ENCODE peak calls at places on chromosomes 2 and 18, in four cellular contexts. C is stimulated activated CD4-positive, alpha-beta T cell treated with anti-CD3 and anti-CD28 coated beads, Interleukin-1b, Interleukin-23, amount 100 ng/mL, for 48 hours; S is effector memory CD8-positive, alpha-beta T cell; U is Caki2. F is an unnamed sample.
A peak's percentile ranks its signal among the peaks of the same experiment; 100 is the strongest.

GRCh38 chr18:3653263-3653858 is 203.4 kb downstream of the TGIF1 start:
- DNase-seq in C (no peak), U (peak; percentile 59), S (no peak), F (no peak)

GRCh38 chr2:169303579-169304285 is 58.6 kb downstream of the LRP2 start:
- DNase-seq in S (no peak), C (no peak), U (no peak), F (no peak)

GRCh38 chr2:25341031-25341727 is 546 bp downstream of the DNMT3A start:
- DNase-seq in S (no peak), C (no peak), U (no peak), F (no peak)

GRCh38 chr18:62384610-62385097 is 59.5 kb downstream of the TNFRSF11A start:
- DNase-seq in C (no peak), U (no peak), S (no peak), F (no peak)

GRCh38 chr18:9513971-9514512 is 38.7 kb downstream of the RALBP1 start:
- DNase-seq in U (no peak), S (no peak), C (no peak), F (no peak)

GRCh38 chr2:8452979-8453903 is 228.6 kb upstream of the ID2 start:
- DNase-seq in S (no peak), U (no peak), C (no peak), F (no peak)

GRCh38 chr2:136230471-136230870 is 112.5 kb upstream of the CXCR4 start:
- DNase-seq in C (no peak), S (no peak), U (no peak), F (no peak)

GRCh38 chr2:19776941-19777514 is 124.8 kb downstream of the TTC32 start:
- DNase-seq in C (no peak), S (no peak), U (no peak), F (no peak)

GRCh38 chr2:112160591-112161250 is 22.5 kb downstream of the FBLN7 start:
- DNase-seq in S (no peak), U (no peak), C (no peak), F (no peak)

GRCh38 chr2:223688094-223688835 is 86.1 kb upstream of the SCG2 start:
- DNase-seq in C (no peak), S (no peak), U (no peak), F (no peak)

GRCh38 chr2:96265349-96265839 is 403 bp downstream of the TMEM127 start:
- DNase-seq in C (no peak), U (no peak), S (peak; percentile 24), F (no peak)

GRCh38 chr18:29488617-29489016 is 1311.7 kb upstream of the CDH2 start:
- DNase-seq in C (no peak), U (no peak), S (no peak), F (no peak)

GRCh38 chr2:219344756-219345458 is 12.4 kb upstream of the RESP18 start:
- DNase-seq in S (no peak), U (peak; percentile 35), C (no peak), F (peak; percentile 59)

GRCh38 chr18:5297582-5297981 is 2.1 kb upstream of the ZBTB14 start:
- DNase-seq in C (no peak), S (no peak), U (no peak), F (no peak)

GRCh38 chr2:45083175-45083574 is 73.9 kb upstream of the SIX2 start:
- DNase-seq in U (no peak), S (no peak), C (no peak), F (no peak)

GRCh38 chr2:86818114-86818801 is 27.5 kb upstream of the CD8A start:
- DNase-seq in C (no peak), S (no peak), U (no peak), F (no peak)

GRCh38 chr2:53167227-53167626 is 600.4 kb upstream of the CHAC2 start:
- DNase-seq in S (no peak), C (no peak), U (no peak), F (no peak)

GRCh38 chr2:85110991-85111560 is 22.1 kb upstream of the TCF7L1 start:
- DNase-seq in S (no peak), C (no peak), U (no peak), F (no peak)

GRCh38 chr18:7090771-7091170 is 26.8 kb downstream of the LAMA1 start:
- DNase-seq in U (no peak), C (no peak), S (no peak), F (no peak)

GRCh38 chr2:55875434-55876135 is 48.0 kb downstream of the EFEMP1 start:
- DNase-seq in U (no peak), C (no peak), S (no peak), F (no peak)

GRCh38 chr2:45771251-45771650 is 119.8 kb downstream of the PRKCE start:
- DNase-seq in S (no peak), C (no peak), U (no peak), F (no peak)

GRCh38 chr2:190598621-190599020 is 50.3 kb upstream of the NAB1 start:
- DNase-seq in S (no peak), U (no peak), C (no peak), F (no peak)

GRCh38 chr2:44850016-44850415 is 91.5 kb upstream of the SIX3 start:
- DNase-seq in U (no peak), C (no peak), S (no peak), F (no peak)

GRCh38 chr18:72871091-72871490 is 3.3 kb upstream of the NETO1 start:
- DNase-seq in C (no peak), S (no peak), U (peak; percentile 58), F (no peak)

GRCh38 chr18:69727912-69728572 is 219.6 kb downstream of the CD226 start:
- DNase-seq in S (no peak), C (no peak), U (no peak), F (no peak)

GRCh38 chr18:3095921-3096320 is 83.0 kb upstream of the LPIN2 start:
- DNase-seq in U (no peak), C (no peak), S (no peak), F (no peak)

GRCh38 chr2:160210599-160211138 is 10.6 kb upstream of the ITGB6 start:
- DNase-seq in C (peak; percentile 78), S (peak; percentile 67), U (peak; percentile 74), F (peak; percentile 92)

GRCh38 chr2:1521191-1521877 is 108.1 kb downstream of the TPO start:
- DNase-seq in C (no peak), S (no peak), U (no peak), F (no peak)

GRCh38 chr2:223055836-223056235 is 3.8 kb downstream of the KCNE4 start:
- DNase-seq in U (no peak), C (no peak), S (no peak), F (no peak)

GRCh38 chr2:236264256-236264655 is at the start of gene ASB18:
- DNase-seq in U (no peak), S (no peak), C (no peak), F (no peak)

GRCh38 chr2:24334245-24334633 is 26.1 kb downstream of the ITSN2 start:
- DNase-seq in C (no peak), S (no peak), U (no peak), F (no peak)

GRCh38 chr18:682833-683232 is 25.4 kb downstream of the TYMS start:
- DNase-seq in U (no peak), S (no peak), C (no peak), F (no peak)

GRCh38 chr2:240822280-240822847 is 2.3 kb upstream of the KIF1A start:
- DNase-seq in U (no peak), C (no peak), S (no peak), F (no peak)

GRCh38 chr18:55343396-55344073 is 244.5 kb downstream of the TCF4 start:
- DNase-seq in U (no peak), S (no peak), C (no peak), F (no peak)

GRCh38 chr2:218224206-218224605 is 7.2 kb downstream of the ARPC2 start:
- DNase-seq in S (no peak), C (no peak), U (no peak), F (no peak)

GRCh38 chr2:161992526-161992925 is 81.5 kb downstream of the DPP4 start:
- DNase-seq in C (peak; percentile 52), S (peak; percentile 20), U (no peak), F (no peak)